ENCODE peak calls at places on chromosome 13, in six cellular contexts. H is HCT116, U is progenitor cell of endocrine pancreas, C is non-pigmented ciliary epithelial cell, F is amniotic stem cell, P is H54. V is an unnamed sample.

GRCh38 chr13:97786510-97786909 is 167.0 kb upstream of the IPO5 start:
- DNase-seq in H (no peak), C (no peak), U (no peak), F (no peak), P (no peak), V (no peak)

GRCh38 chr13:109095126-109095525 is 465.7 kb downstream of the MYO16 start:
- DNase-seq in P (no peak), F (no peak), U (no peak), H (no peak), C (no peak), V (no peak)

GRCh38 chr13:32622827-32623226 is 36.6 kb downstream of the PDS5B start:
- DNase-seq in P (no peak), C (no peak), H (no peak), U (no peak), F (no peak), V (no peak)

GRCh38 chr13:103188688-103189326 is 122.6 kb upstream of the SLC10A2 start:
- DNase-seq in F (peak), P (peak), H (no peak), U (no peak), C (no peak), V (peak)

GRCh38 chr13:50684366-50684765 is 159.1 kb downstream of the DLEU7 start:
- DNase-seq in F (no peak), U (no peak), P (no peak), H (no peak), C (no peak), V (no peak)

GRCh38 chr13:45521292-45521691 is 56.6 kb downstream of the COG3 start:
- DNase-seq in C (no peak), H (no peak), P (no peak), U (no peak), F (peak), V (no peak)

GRCh38 chr13:52195052-52195837 is 35.8 kb upstream of the NEK3 start:
- DNase-seq in P (no peak), H (no peak), C (no peak), F (no peak), U (no peak), V (no peak)

GRCh38 chr13:60990032-60990733 is 425.5 kb downstream of the PCDH20 start:
- DNase-seq in H (no peak), U (no peak), C (no peak), F (no peak), P (no peak), V (no peak)

GRCh38 chr13:37109080-37109678 is 3.7 kb upstream of the CSNK1A1L start:
- DNase-seq in H (no peak), U (no peak), C (no peak), P (no peak), F (peak), V (no peak)

GRCh38 chr13:31234729-31235128 is 35.0 kb downstream of the B3GLCT start:
- DNase-seq in H (no peak), F (no peak), U (no peak), C (no peak), P (peak), V (peak)

GRCh38 chr13:26759907-26760834 is at the start of gene GPR12:
- DNase-seq in F (no peak), P (no peak), C (no peak), U (peak), H (no peak), V (no peak)

GRCh38 chr13:39556856-39557255 is 46.1 kb downstream of the LHFPL6 start:
- DNase-seq in C (no peak), U (no peak), P (no peak), F (no peak), H (no peak), V (no peak)

GRCh38 chr13:110015253-110015652 is 228.9 kb upstream of the IRS2 start:
- DNase-seq in U (no peak), H (no peak), P (no peak), F (no peak), C (no peak), V (no peak)

GRCh38 chr13:42969558-42970172 is 22.4 kb downstream of the EPSTI1 start:
- DNase-seq in P (peak), C (no peak), F (peak), H (peak), U (peak), V (peak)

GRCh38 chr13:97191615-97192014 is 30.5 kb upstream of the MBNL2 start:
- DNase-seq in H (no peak), C (no peak), P (no peak), F (no peak), U (no peak), V (no peak)

GRCh38 chr13:44921478-44921877 is 67.8 kb downstream of the NUFIP1 start:
- DNase-seq in H (no peak), U (no peak), F (no peak), P (no peak), C (no peak), V (no peak)

GRCh38 chr13:26132756-26133155 is 80.9 kb upstream of the SHISA2 start:
- DNase-seq in F (no peak), C (no peak), H (no peak), P (no peak), U (no peak), V (no peak)

GRCh38 chr13:46622918-46623256 is 69.9 kb downstream of the LRCH1 start:
- DNase-seq in C (no peak), U (no peak), F (no peak), P (no peak), H (no peak), V (no peak)

GRCh38 chr13:45662122-45662521 is 40.0 kb upstream of the CBY2 start:
- DNase-seq in P (no peak), U (no peak), C (no peak), F (no peak), H (no peak), V (no peak)

GRCh38 chr13:24220086-24220703 is 59.7 kb downstream of the SPATA13 start:
- DNase-seq in U (no peak), C (peak), P (peak), F (peak), H (peak), V (peak)

GRCh38 chr13:51501592-51502205 is 48.9 kb upstream of the INTS6 start:
- DNase-seq in P (peak), U (no peak), H (no peak), C (no peak), F (no peak), V (no peak)

GRCh38 chr13:97493471-97493870 is 59.5 kb downstream of the RAP2A start:
- DNase-seq in P (no peak), H (no peak), F (no peak), U (no peak), C (no peak), V (no peak)

GRCh38 chr13:74647991-74648390 is 513.8 kb upstream of the KLF12 start:
- DNase-seq in F (no peak), C (no peak), U (no peak), H (no peak), P (no peak), V (no peak)

GRCh38 chr13:93079294-93079693 is 147.3 kb upstream of the GPC6 start:
- DNase-seq in C (peak), U (no peak), P (no peak), F (no peak), H (no peak), V (no peak)

GRCh38 chr13:41107104-41107571 is 25.5 kb downstream of the KBTBD6 start:
- DNase-seq in F (no peak), H (no peak), C (no peak), U (peak), P (no peak), V (no peak)

GRCh38 chr13:109481046-109481445 is 305.3 kb downstream of the IRS2 start:
- DNase-seq in F (no peak), P (no peak), H (no peak), C (peak), U (no peak), V (no peak)

GRCh38 chr13:113670541-113670940 is 3.5 kb downstream of the GRK1 start:
- DNase-seq in P (no peak), U (no peak), H (no peak), F (no peak), C (no peak), V (no peak)

GRCh38 chr13:29573190-29573589 is 22.3 kb downstream of the SLC7A1 start:
- DNase-seq in H (no peak), F (no peak), P (no peak), U (no peak), C (no peak), V (no peak)

GRCh38 chr13:29925457-29925856 is 75.0 kb upstream of the UBL3 start:
- DNase-seq in C (peak), F (no peak), U (no peak), H (no peak), P (no peak), V (peak)

GRCh38 chr13:87128006-87128405 is 543.2 kb upstream of the SLITRK5 start:
- DNase-seq in U (no peak), H (no peak), P (no peak), C (no peak), F (no peak), V (no peak)

GRCh38 chr13:46355906-46356305 is 31.1 kb downstream of the RUBCNL start:
- DNase-seq in U (no peak), C (no peak), P (no peak), H (no peak), F (no peak), V (no peak)

GRCh38 chr13:91078093-91078679 is 269.3 kb upstream of the MIR17HG start:
- DNase-seq in H (no peak), F (no peak), U (no peak), C (no peak), P (no peak), V (peak)

GRCh38 chr13:73077867-73078266 is 19.1 kb downstream of the KLF5 start:
- DNase-seq in P (no peak), C (no peak), F (no peak), H (no peak), U (no peak), V (no peak)

GRCh38 chr13:42373048-42373812 is 101.3 kb downstream of the AKAP11 start:
- DNase-seq in C (no peak), F (no peak), P (no peak), H (no peak), U (no peak), V (no peak)

GRCh38 chr13:47415048-47415447 is 518.2 kb upstream of the HTR2A start:
- DNase-seq in H (no peak), F (no peak), C (no peak), U (no peak), P (no peak), V (no peak)

GRCh38 chr13:20528451-20528850 is 2.8 kb upstream of the CRYL1 start:
- DNase-seq in U (no peak), P (no peak), F (no peak), C (no peak), H (no peak), V (no peak)

GRCh38 chr13:21104199-21105019 is 43.0 kb upstream of the LATS2 start:
- DNase-seq in H (no peak), F (no peak), U (no peak), P (no peak), C (no peak), V (no peak)

GRCh38 chr13:85729296-85729695 is 69.9 kb downstream of the SLITRK6 start:
- DNase-seq in H (no peak), U (no peak), F (no peak), C (peak), P (no peak), V (peak)

V was measured in A549.